ENCODE peak calls at places on chromosome 6, in nine cellular contexts. One of them, this sample, is unnamed.

GRCh38 chr6:156060013-156060412 is 604.4 kb upstream of the NOX3 start:
- DNase-seq in SK-MEL-5: no peak
- DNase-seq in A549: no peak
- DNase-seq in GM23248: no peak
- DNase-seq in effector CD4-positive, alpha-beta T cell: no peak
- DNase-seq in mammary epithelial cell: no peak
- DNase-seq in HuH-7.5: no peak
- DNase-seq in H54: no peak
- DNase-seq in NCI-H1105: no peak
- DNase-seq in this sample: no peak

GRCh38 chr6:17957488-17957887 is 29.9 kb downstream of the KIF13A start:
- DNase-seq in SK-MEL-5: no peak
- DNase-seq in A549: no peak
- DNase-seq in GM23248: peak; percentile 46
- DNase-seq in effector CD4-positive, alpha-beta T cell: no peak
- DNase-seq in mammary epithelial cell: peak; percentile 59
- DNase-seq in HuH-7.5: no peak
- DNase-seq in H54: no peak
- DNase-seq in NCI-H1105: no peak
- DNase-seq in this sample: no peak

GRCh38 chr6:127457444-127458064 is 1.6 kb downstream of the KIAA0408 start:
- DNase-seq in SK-MEL-5: no peak
- DNase-seq in A549: no peak
- DNase-seq in GM23248: peak; percentile 84
- DNase-seq in effector CD4-positive, alpha-beta T cell: no peak
- DNase-seq in mammary epithelial cell: peak; percentile 6
- DNase-seq in HuH-7.5: no peak
- DNase-seq in H54: no peak
- DNase-seq in NCI-H1105: no peak
- DNase-seq in this sample: peak; percentile 38

GRCh38 chr6:85360794-85361642 is 88.9 kb upstream of the NT5E start:
- DNase-seq in SK-MEL-5: peak; percentile 28
- DNase-seq in A549: peak; percentile 53
- DNase-seq in GM23248: peak; percentile 97
- DNase-seq in effector CD4-positive, alpha-beta T cell: no peak
- DNase-seq in mammary epithelial cell: peak; percentile 93
- DNase-seq in HuH-7.5: no peak
- DNase-seq in H54: peak; percentile 48
- DNase-seq in NCI-H1105: no peak
- DNase-seq in this sample: no peak

GRCh38 chr6:30071858-30072257 is 3.7 kb downstream of the RNF39 start:
- DNase-seq in SK-MEL-5: no peak
- DNase-seq in A549: no peak
- DNase-seq in GM23248: no peak
- DNase-seq in effector CD4-positive, alpha-beta T cell: no peak
- DNase-seq in mammary epithelial cell: no peak
- DNase-seq in HuH-7.5: no peak
- DNase-seq in H54: no peak
- DNase-seq in NCI-H1105: no peak
- DNase-seq in this sample: no peak

GRCh38 chr6:145893586-145893985 is 70.6 kb downstream of the SHPRH start:
- DNase-seq in SK-MEL-5: no peak
- DNase-seq in A549: no peak
- DNase-seq in GM23248: no peak
- DNase-seq in effector CD4-positive, alpha-beta T cell: no peak
- DNase-seq in mammary epithelial cell: no peak
- DNase-seq in HuH-7.5: no peak
- DNase-seq in H54: no peak
- DNase-seq in NCI-H1105: no peak
- DNase-seq in this sample: no peak

GRCh38 chr6:77298298-77298697 is 165.0 kb downstream of the HTR1B start:
- DNase-seq in SK-MEL-5: no peak
- DNase-seq in A549: no peak
- DNase-seq in GM23248: no peak
- DNase-seq in effector CD4-positive, alpha-beta T cell: no peak
- DNase-seq in mammary epithelial cell: no peak
- DNase-seq in HuH-7.5: no peak
- DNase-seq in H54: no peak
- DNase-seq in NCI-H1105: no peak
- DNase-seq in this sample: no peak

GRCh38 chr6:451336-451735 is 59.8 kb downstream of the IRF4 start:
- DNase-seq in SK-MEL-5: no peak
- DNase-seq in A549: no peak
- DNase-seq in GM23248: no peak
- DNase-seq in effector CD4-positive, alpha-beta T cell: no peak
- DNase-seq in mammary epithelial cell: no peak
- DNase-seq in HuH-7.5: no peak
- DNase-seq in H54: no peak
- DNase-seq in NCI-H1105: no peak
- DNase-seq in this sample: no peak

GRCh38 chr6:1099257-1099656 is 212.6 kb upstream of the FOXQ1 start:
- DNase-seq in SK-MEL-5: no peak
- DNase-seq in A549: no peak
- DNase-seq in GM23248: no peak
- DNase-seq in effector CD4-positive, alpha-beta T cell: no peak
- DNase-seq in mammary epithelial cell: peak; percentile 28
- DNase-seq in HuH-7.5: no peak
- DNase-seq in H54: no peak
- DNase-seq in NCI-H1105: no peak
- DNase-seq in this sample: no peak

GRCh38 chr6:27669278-27669797 is 196.4 kb upstream of the ZNF184 start:
- DNase-seq in SK-MEL-5: peak; percentile 58
- DNase-seq in A549: no peak
- DNase-seq in GM23248: peak; percentile 53
- DNase-seq in effector CD4-positive, alpha-beta T cell: no peak
- DNase-seq in mammary epithelial cell: peak; percentile 43
- DNase-seq in HuH-7.5: no peak
- DNase-seq in H54: no peak
- DNase-seq in NCI-H1105: peak; percentile 46
- DNase-seq in this sample: no peak

GRCh38 chr6:71080151-71080550 is 123.3 kb upstream of the B3GAT2 start:
- DNase-seq in SK-MEL-5: no peak
- DNase-seq in A549: no peak
- DNase-seq in GM23248: no peak
- DNase-seq in effector CD4-positive, alpha-beta T cell: no peak
- DNase-seq in mammary epithelial cell: no peak
- DNase-seq in HuH-7.5: no peak
- DNase-seq in H54: no peak
- DNase-seq in NCI-H1105: no peak
- DNase-seq in this sample: no peak

GRCh38 chr6:80544500-80545055 is 438.1 kb downstream of the BCKDHB start:
- DNase-seq in SK-MEL-5: peak; percentile 72
- DNase-seq in A549: no peak
- DNase-seq in GM23248: peak; percentile 35
- DNase-seq in effector CD4-positive, alpha-beta T cell: no peak
- DNase-seq in mammary epithelial cell: no peak
- DNase-seq in HuH-7.5: no peak
- DNase-seq in H54: no peak
- DNase-seq in NCI-H1105: no peak
- DNase-seq in this sample: no peak

GRCh38 chr6:164247106-164247505 is 832.6 kb downstream of the QKI start:
- DNase-seq in SK-MEL-5: no peak
- DNase-seq in A549: no peak
- DNase-seq in GM23248: peak; percentile 72
- DNase-seq in effector CD4-positive, alpha-beta T cell: no peak
- DNase-seq in mammary epithelial cell: no peak
- DNase-seq in HuH-7.5: no peak
- DNase-seq in H54: no peak
- DNase-seq in NCI-H1105: no peak
- DNase-seq in this sample: peak; percentile 28